ENCODE peak calls at places on chromosome 11, in seven cellular contexts. One of them, this sample, is unnamed.
A peak's percentile ranks its signal among the peaks of the same experiment; 100 is the strongest.

GRCh38 chr11:1762537-1763302 is 1.0 kb downstream of the CTSD start:
- DNase-seq in pancreas: peak; percentile 83
- DNase-seq in OCI-LY7: no peak
- DNase-seq in foreskin fibroblast: no peak
- DNase-seq in fibroblast of lung: peak; percentile 26
- DNase-seq in adrenal gland: peak; percentile 91
- DNase-seq in RWPE1: peak; percentile 89
- DNase-seq in this sample: peak; percentile 39

GRCh38 chr11:45089845-45090499 is 56.5 kb upstream of the PRDM11 start:
- DNase-seq in pancreas: no peak
- DNase-seq in OCI-LY7: peak; percentile 37
- DNase-seq in foreskin fibroblast: no peak
- DNase-seq in fibroblast of lung: peak; percentile 72
- DNase-seq in adrenal gland: peak; percentile 36
- DNase-seq in RWPE1: peak; percentile 24
- DNase-seq in this sample: no peak

GRCh38 chr11:85953491-85954143 is 98.4 kb downstream of the CCDC83 start:
- DNase-seq in pancreas: no peak
- DNase-seq in OCI-LY7: no peak
- DNase-seq in foreskin fibroblast: peak; percentile 58
- DNase-seq in fibroblast of lung: peak; percentile 75
- DNase-seq in adrenal gland: no peak
- DNase-seq in RWPE1: no peak
- DNase-seq in this sample: no peak

GRCh38 chr11:1946812-1947480 is at the start of gene MRPL23:
- DNase-seq in pancreas: no peak
- DNase-seq in OCI-LY7: no peak
- DNase-seq in foreskin fibroblast: no peak
- DNase-seq in fibroblast of lung: no peak
- DNase-seq in adrenal gland: no peak
- DNase-seq in RWPE1: no peak
- DNase-seq in this sample: no peak

GRCh38 chr11:46930089-46930488 is 6.5 kb upstream of the CSTPP1 start:
- DNase-seq in pancreas: no peak
- DNase-seq in OCI-LY7: no peak
- DNase-seq in foreskin fibroblast: no peak
- DNase-seq in fibroblast of lung: no peak
- DNase-seq in adrenal gland: no peak
- DNase-seq in RWPE1: no peak
- DNase-seq in this sample: no peak

GRCh38 chr11:32154275-32154674 is 63.4 kb downstream of the RCN1 start:
- DNase-seq in pancreas: no peak
- DNase-seq in OCI-LY7: no peak
- DNase-seq in foreskin fibroblast: peak; percentile 24
- DNase-seq in fibroblast of lung: peak; percentile 51
- DNase-seq in adrenal gland: no peak
- DNase-seq in RWPE1: no peak
- DNase-seq in this sample: peak; percentile 27

GRCh38 chr11:126336646-126337045 is 18.8 kb upstream of the ST3GAL4 start:
- DNase-seq in pancreas: no peak
- DNase-seq in OCI-LY7: no peak
- DNase-seq in foreskin fibroblast: no peak
- DNase-seq in fibroblast of lung: no peak
- DNase-seq in adrenal gland: no peak
- DNase-seq in RWPE1: no peak
- DNase-seq in this sample: no peak

GRCh38 chr11:94820480-94820879 is 52.3 kb downstream of the AMOTL1 start:
- DNase-seq in pancreas: no peak
- DNase-seq in OCI-LY7: no peak
- DNase-seq in foreskin fibroblast: no peak
- DNase-seq in fibroblast of lung: no peak
- DNase-seq in adrenal gland: no peak
- DNase-seq in RWPE1: no peak
- DNase-seq in this sample: no peak

GRCh38 chr11:71323876-71324526 is 71.6 kb upstream of the SHANK2 start:
- DNase-seq in pancreas: no peak
- DNase-seq in OCI-LY7: no peak
- DNase-seq in foreskin fibroblast: no peak
- DNase-seq in fibroblast of lung: no peak
- DNase-seq in adrenal gland: no peak
- DNase-seq in RWPE1: no peak
- DNase-seq in this sample: no peak

GRCh38 chr11:125062931-125063428 is at the start of gene SLC37A2:
- DNase-seq in pancreas: peak; percentile 68
- DNase-seq in OCI-LY7: peak; percentile 60
- DNase-seq in foreskin fibroblast: peak; percentile 58
- DNase-seq in fibroblast of lung: peak; percentile 49
- DNase-seq in adrenal gland: peak; percentile 93
- DNase-seq in RWPE1: peak; percentile 61
- DNase-seq in this sample: peak; percentile 87

GRCh38 chr11:128550967-128551522 is 36.3 kb downstream of the ETS1 start:
- DNase-seq in pancreas: no peak
- DNase-seq in OCI-LY7: peak; percentile 48
- DNase-seq in foreskin fibroblast: no peak
- DNase-seq in fibroblast of lung: no peak
- DNase-seq in adrenal gland: no peak
- DNase-seq in RWPE1: no peak
- DNase-seq in this sample: no peak

GRCh38 chr11:10456519-10456918 is 1.5 kb downstream of the AMPD3 start:
- DNase-seq in pancreas: no peak
- DNase-seq in OCI-LY7: peak; percentile 85
- DNase-seq in foreskin fibroblast: no peak
- DNase-seq in fibroblast of lung: no peak
- DNase-seq in adrenal gland: no peak
- DNase-seq in RWPE1: no peak
- DNase-seq in this sample: no peak

GRCh38 chr11:110093407-110094297 is 460 bp downstream of the ZC3H12C start:
- DNase-seq in pancreas: peak; percentile 52
- DNase-seq in OCI-LY7: no peak
- DNase-seq in foreskin fibroblast: no peak
- DNase-seq in fibroblast of lung: peak; percentile 80
- DNase-seq in adrenal gland: peak; percentile 60
- DNase-seq in RWPE1: peak; percentile 36
- DNase-seq in this sample: peak; percentile 37

GRCh38 chr11:79173615-79174014 is 267.2 kb downstream of the TENM4 start:
- DNase-seq in pancreas: no peak
- DNase-seq in OCI-LY7: no peak
- DNase-seq in foreskin fibroblast: peak; percentile 63
- DNase-seq in fibroblast of lung: peak; percentile 81
- DNase-seq in adrenal gland: no peak
- DNase-seq in RWPE1: no peak
- DNase-seq in this sample: no peak

GRCh38 chr11:74731301-74732094 is at the start of gene CHRDL2:
- DNase-seq in pancreas: no peak
- DNase-seq in OCI-LY7: no peak
- DNase-seq in foreskin fibroblast: peak; percentile 18
- DNase-seq in fibroblast of lung: no peak
- DNase-seq in adrenal gland: peak; percentile 29
- DNase-seq in RWPE1: no peak
- DNase-seq in this sample: no peak

GRCh38 chr11:12276356-12276755 is 101.0 kb upstream of the PARVA start:
- DNase-seq in pancreas: no peak
- DNase-seq in OCI-LY7: no peak
- DNase-seq in foreskin fibroblast: no peak
- DNase-seq in fibroblast of lung: no peak
- DNase-seq in adrenal gland: no peak
- DNase-seq in RWPE1: no peak
- DNase-seq in this sample: no peak

GRCh38 chr11:67213251-67213650 is 53.0 kb upstream of the GRK2 start:
- DNase-seq in pancreas: no peak
- DNase-seq in OCI-LY7: peak; percentile 86
- DNase-seq in foreskin fibroblast: no peak
- DNase-seq in fibroblast of lung: no peak
- DNase-seq in adrenal gland: no peak
- DNase-seq in RWPE1: no peak
- DNase-seq in this sample: peak; percentile 58

GRCh38 chr11:112961146-112961668 is at the start of gene NCAM1:
- DNase-seq in pancreas: peak; percentile 36
- DNase-seq in OCI-LY7: peak; percentile 10
- DNase-seq in foreskin fibroblast: peak; percentile 65
- DNase-seq in fibroblast of lung: peak; percentile 81
- DNase-seq in adrenal gland: peak; percentile 80
- DNase-seq in RWPE1: no peak
- DNase-seq in this sample: peak; percentile 28

GRCh38 chr11:57083641-57084385 is 95.1 kb downstream of the OR5AK2 start:
- DNase-seq in pancreas: no peak
- DNase-seq in OCI-LY7: no peak
- DNase-seq in foreskin fibroblast: no peak
- DNase-seq in fibroblast of lung: no peak
- DNase-seq in adrenal gland: no peak
- DNase-seq in RWPE1: no peak
- DNase-seq in this sample: no peak

GRCh38 chr11:57081356-57081755 is 92.6 kb downstream of the OR5AK2 start:
- DNase-seq in pancreas: no peak
- DNase-seq in OCI-LY7: no peak
- DNase-seq in foreskin fibroblast: no peak
- DNase-seq in fibroblast of lung: no peak
- DNase-seq in adrenal gland: no peak
- DNase-seq in RWPE1: no peak
- DNase-seq in this sample: no peak

GRCh38 chr11:57087966-57088365 is 93.8 kb upstream of the LRRC55 start:
- DNase-seq in pancreas: no peak
- DNase-seq in OCI-LY7: no peak
- DNase-seq in foreskin fibroblast: no peak
- DNase-seq in fibroblast of lung: no peak
- DNase-seq in adrenal gland: no peak
- DNase-seq in RWPE1: no peak
- DNase-seq in this sample: no peak

GRCh38 chr11:57085604-57086003 is 96.1 kb upstream of the LRRC55 start:
- DNase-seq in pancreas: no peak
- DNase-seq in OCI-LY7: no peak
- DNase-seq in foreskin fibroblast: no peak
- DNase-seq in fibroblast of lung: peak; percentile 3
- DNase-seq in adrenal gland: no peak
- DNase-seq in RWPE1: no peak
- DNase-seq in this sample: no peak

DNA sequence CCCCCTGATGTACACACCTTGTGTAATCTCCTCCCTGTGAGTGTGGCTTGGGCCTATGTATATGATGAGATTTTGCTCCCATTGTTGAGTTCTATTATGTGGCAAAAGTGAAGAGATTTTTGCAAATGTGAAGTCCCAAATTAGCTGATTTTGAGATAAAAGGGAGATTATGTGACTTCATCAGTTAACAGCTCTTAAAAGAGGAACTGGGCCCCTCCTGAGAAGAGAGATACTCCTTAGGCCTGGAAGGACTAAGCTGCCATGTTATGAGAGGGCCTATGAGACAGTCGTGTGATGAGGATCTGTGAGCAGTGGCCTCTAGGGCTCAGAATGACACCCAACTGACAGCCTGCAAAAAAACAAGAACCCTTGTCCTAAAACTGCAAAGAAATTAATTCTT is 93.4 kb downstream of the OR5AK2 start:
- DNase-seq in pancreas: no peak
- DNase-seq in OCI-LY7: no peak
- DNase-seq in foreskin fibroblast: no peak
- DNase-seq in fibroblast of lung: no peak
- DNase-seq in adrenal gland: no peak
- DNase-seq in RWPE1: no peak
- DNase-seq in this sample: no peak
- TF ChIP-seq CTCF in pancreas: no peak
- TF ChIP-seq CTCF in OCI-LY7: no peak
- TF ChIP-seq CTCF in foreskin fibroblast: no peak
- TF ChIP-seq CTCF in fibroblast of lung: no peak
- TF ChIP-seq CTCF in adrenal gland: no peak
- TF ChIP-seq CTCF in RWPE1: no peak
- TF ChIP-seq CTCF in this sample: no peak

GRCh38 chr11:57161351-57161750 is 20.4 kb upstream of the LRRC55 start:
- DNase-seq in pancreas: no peak
- DNase-seq in OCI-LY7: no peak
- DNase-seq in foreskin fibroblast: no peak
- DNase-seq in fibroblast of lung: no peak
- DNase-seq in adrenal gland: no peak
- DNase-seq in RWPE1: no peak
- DNase-seq in this sample: no peak
- TF ChIP-seq CTCF in pancreas: no peak
- TF ChIP-seq CTCF in OCI-LY7: no peak
- TF ChIP-seq CTCF in foreskin fibroblast: no peak
- TF ChIP-seq CTCF in fibroblast of lung: no peak
- TF ChIP-seq CTCF in adrenal gland: no peak
- TF ChIP-seq CTCF in RWPE1: no peak
- TF ChIP-seq CTCF in this sample: no peak

DNA sequence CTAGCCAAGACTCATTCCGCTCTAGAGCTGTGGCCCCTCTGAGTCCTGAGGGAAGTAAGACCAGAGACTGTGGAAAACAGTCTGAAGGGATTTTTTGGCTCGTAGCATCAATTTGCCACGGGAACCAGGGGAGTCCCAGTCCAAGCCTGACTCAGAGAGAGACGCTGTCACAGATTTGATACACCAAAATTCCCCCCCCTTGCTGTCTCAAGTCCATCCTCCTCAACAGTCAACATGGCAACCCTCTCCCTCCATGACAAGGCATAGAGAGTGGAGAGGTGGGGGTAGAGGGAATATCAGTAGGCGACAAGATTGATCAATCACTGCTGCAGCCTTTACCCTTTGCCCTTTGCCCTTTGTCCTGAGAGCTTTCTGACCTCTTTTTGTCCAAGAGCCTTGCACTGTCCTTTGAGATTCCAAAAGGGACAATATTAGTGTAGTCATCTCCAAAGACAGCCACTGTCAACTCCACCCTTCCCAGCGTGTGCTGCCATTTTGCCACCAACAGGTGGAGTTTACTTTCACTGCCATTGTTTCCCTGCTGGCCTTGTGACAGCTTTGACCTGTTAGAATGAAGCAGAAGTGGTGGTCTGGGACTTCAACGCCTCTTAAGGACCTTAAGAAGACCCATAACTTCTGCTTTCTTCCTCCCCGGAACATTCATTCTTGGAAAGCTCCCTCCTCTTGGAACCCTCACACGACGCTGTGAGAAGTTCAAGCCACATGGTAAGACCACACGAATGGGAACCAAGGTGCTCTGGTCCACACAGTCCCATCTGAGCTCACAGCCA is 7.3 kb downstream of the SLC15A3 start:
- DNase-seq in pancreas: no peak
- DNase-seq in OCI-LY7: no peak
- DNase-seq in foreskin fibroblast: no peak
- DNase-seq in fibroblast of lung: no peak
- DNase-seq in adrenal gland: no peak
- DNase-seq in RWPE1: no peak
- DNase-seq in this sample: no peak
- TF ChIP-seq CTCF in pancreas: no peak
- TF ChIP-seq CTCF in OCI-LY7: peak; percentile 63
- TF ChIP-seq CTCF in foreskin fibroblast: peak; percentile 12
- TF ChIP-seq CTCF in fibroblast of lung: peak; percentile 19
- TF ChIP-seq CTCF in adrenal gland: no peak
- TF ChIP-seq CTCF in RWPE1: no peak
- TF ChIP-seq CTCF in this sample: peak; percentile 37

DNA sequence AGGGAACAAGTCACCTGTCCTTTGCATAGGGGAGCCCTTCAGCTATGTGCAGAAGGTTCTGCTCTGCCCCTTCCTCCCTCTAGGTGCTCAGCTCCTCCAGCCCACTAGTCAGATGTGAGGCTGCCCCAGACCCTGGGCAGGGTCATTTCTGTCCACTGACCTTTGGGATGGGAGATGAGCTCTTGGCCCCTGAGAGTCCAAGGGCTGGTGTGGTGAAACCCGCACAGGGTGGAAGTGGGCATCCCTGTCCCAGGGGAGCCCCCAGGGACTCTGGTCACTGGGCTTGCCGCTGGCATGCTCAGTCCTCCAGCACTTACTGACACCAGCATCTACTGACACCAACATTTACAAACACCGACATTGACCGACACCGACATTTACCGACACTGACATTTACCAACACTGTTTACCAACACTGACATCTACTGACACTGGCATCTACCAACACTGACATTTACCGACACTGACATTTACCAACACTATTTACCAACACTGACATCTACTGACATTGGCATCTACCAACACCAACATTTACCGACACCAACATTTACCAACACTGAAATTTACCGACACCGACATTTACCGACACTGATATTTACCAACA is 71.9 kb upstream of the PPP6R3 start:
- DNase-seq in pancreas: no peak
- DNase-seq in OCI-LY7: no peak
- DNase-seq in foreskin fibroblast: no peak
- DNase-seq in fibroblast of lung: no peak
- DNase-seq in adrenal gland: no peak
- DNase-seq in RWPE1: no peak
- DNase-seq in this sample: no peak
- TF ChIP-seq CTCF in pancreas: no peak
- TF ChIP-seq CTCF in OCI-LY7: no peak
- TF ChIP-seq CTCF in foreskin fibroblast: no peak
- TF ChIP-seq CTCF in fibroblast of lung: no peak
- TF ChIP-seq CTCF in adrenal gland: no peak
- TF ChIP-seq CTCF in RWPE1: no peak
- TF ChIP-seq CTCF in this sample: no peak

This sample was measured in GM13977.